ENCODE peak calls at places on chromosomes 12 and 14, in seven cellular contexts. R, X, U, N, C, E and G are unnamed samples.

GRCh38 chr12:84661732-84662326 is 250.8 kb downstream of the SLC6A15 start:
- DNase-seq in U (no peak), R (peak; percentile 34), X (no peak), E (no peak), N (no peak), C (no peak), G (no peak)

GRCh38 chr12:70853326-70853725 is 67.2 kb downstream of the PTPRR start:
- DNase-seq in U (peak; percentile 79), X (no peak), C (peak; percentile 49), N (no peak), R (peak; percentile 1), E (no peak), G (no peak)

GRCh38 chr14:80560800-80561199 is 349.5 kb upstream of the DIO2 start:
- DNase-seq in C (no peak), X (no peak), R (no peak), E (no peak), U (no peak), N (no peak), G (no peak)

GRCh38 chr14:98229676-98230366 is 1042.2 kb downstream of the BCL11B start:
- DNase-seq in E (no peak), N (no peak), X (no peak), U (no peak), C (no peak), R (no peak), G (no peak)

GRCh38 chr14:100586153-100586519 is 1.1 kb downstream of the BEGAIN start:
- DNase-seq in R (no peak), X (no peak), U (no peak), C (no peak), N (no peak), E (peak; percentile 25), G (peak; percentile 9)

GRCh38 chr12:111407371-111408115 is 1.8 kb downstream of the SH2B3 start:
- DNase-seq in U (no peak), X (no peak), E (no peak), R (no peak), N (no peak), C (no peak), G (peak; percentile 70)

GRCh38 chr14:87852107-87852506 is 140.9 kb downstream of the GALC start:
- DNase-seq in E (no peak), N (no peak), C (no peak), R (no peak), U (no peak), X (no peak), G (no peak)

GRCh38 chr12:108846320-108846719 is 11.1 kb downstream of the SSH1 start:
- DNase-seq in R (no peak), E (peak; percentile 82), U (no peak), N (no peak), X (no peak), C (no peak), G (peak; percentile 65)

GRCh38 chr14:36747411-36748184 is 85.9 kb downstream of the PAX9 start:
- DNase-seq in C (no peak), U (no peak), E (no peak), X (no peak), R (no peak), N (no peak), G (no peak)

GRCh38 chr14:39028620-39029019 is 74.4 kb downstream of the SEC23A start:
- DNase-seq in X (no peak), U (no peak), E (no peak), N (no peak), C (no peak), R (no peak), G (no peak)

GRCh38 chr12:22684526-22685118 is 59.7 kb downstream of the ETNK1 start:
- DNase-seq in N (no peak), U (no peak), X (peak; percentile 66), E (no peak), C (no peak), R (peak; percentile 59), G (no peak)

DNA sequence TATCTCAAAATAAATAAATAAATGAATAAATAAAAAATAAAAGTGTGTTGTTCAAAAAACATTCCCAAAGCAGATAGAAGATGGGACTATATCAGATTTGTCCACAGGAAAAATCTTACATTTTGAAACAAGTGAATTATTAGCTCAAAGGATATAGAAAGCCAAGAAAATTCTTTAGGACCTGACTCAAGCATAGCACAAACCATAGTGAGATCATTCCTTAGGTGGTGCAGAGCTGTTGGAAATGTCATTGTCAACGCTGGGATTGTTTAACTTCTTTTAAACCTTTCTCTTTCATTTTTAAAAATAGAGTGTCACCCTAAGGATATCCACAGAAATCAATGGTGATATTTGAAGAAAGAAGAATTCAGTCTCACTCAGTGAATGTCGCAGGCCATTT is 43.5 kb downstream of the DRAM1 start:
- DNase-seq in C (no peak), E (no peak), N (no peak), U (no peak), R (peak; percentile 56), X (no peak), G (no peak)
- H3K4me3 ChIP-seq in C (no peak overlapping the region), E (no peak overlapping the region), N (no peak overlapping the region), U (no peak overlapping the region), R (no peak overlapping the region), X (no peak overlapping the region), G (no peak overlapping the region)

GRCh38 chr12:131871677-131872076 is 22.7 kb upstream of the ULK1 start:
- DNase-seq in U (no peak), X (no peak), C (no peak), R (no peak), E (no peak), N (no peak), G (no peak)
- H3K27me3 ChIP-seq in U (no peaks in the 10 kb centered on the region), X (no peaks in the 10 kb centered on the region), C (no peaks in the 10 kb centered on the region), R (no peaks in the 10 kb centered on the region), E (no peaks in the 10 kb centered on the region), N (no peaks in the 10 kb centered on the region), G (no peaks in the 10 kb centered on the region)

GRCh38 chr14:23545740-23546411 is 5.7 kb downstream of the ZFHX2 start:
- DNase-seq in U (no peak), E (no peak), X (no peak), N (no peak), R (no peak), C (no peak), G (no peak)
- H3K4me3 ChIP-seq in U (no peak overlapping the region), E (no peak overlapping the region), X (no peak overlapping the region), N (no peak overlapping the region), R (no peak overlapping the region), C (no peak overlapping the region), G (no peak overlapping the region)

GRCh38 chr12:65827827-65828231 is 3.5 kb downstream of the HMGA2 start:
- DNase-seq in N (no peak), E (no peak), R (no peak), X (peak; percentile 20), U (no peak), C (no peak), G (no peak)

GRCh38 chr12:65826513-65827171 is 2.4 kb downstream of the HMGA2 start:
- DNase-seq in C (no peak), N (peak; percentile 63), X (peak; percentile 9), U (no peak), E (no peak), R (peak; percentile 67), G (no peak)

GRCh38 chr12:65830305-65830704 is 6.0 kb downstream of the HMGA2 start:
- DNase-seq in C (no peak), N (no peak), R (peak; percentile 68), U (no peak), E (no peak), X (no peak), G (no peak)

GRCh38 chr12:65829716-65830115 is 5.4 kb downstream of the HMGA2 start:
- DNase-seq in U (no peak), N (no peak), X (no peak), E (no peak), C (no peak), R (no peak), G (no peak)

GRCh38 chr12:65828711-65829339 is 4.5 kb downstream of the HMGA2 start:
- DNase-seq in C (no peak), E (no peak), R (no peak), X (no peak), N (no peak), U (no peak), G (no peak)
- H3K27me3 ChIP-seq in C (peaks cover 22% of the 10 kb centered on the region), E (peaks cover 44% of the 10 kb centered on the region), R (no peaks in the 10 kb centered on the region), X (no peaks in the 10 kb centered on the region), N (no peaks in the 10 kb centered on the region), U (peaks cover 53% of the 10 kb centered on the region), G (peaks cover 50% of the 10 kb centered on the region)

GRCh38 chr14:71488703-71489141 is 443.5 kb upstream of the RGS6 start:
- DNase-seq in R (peak; percentile 90), U (no peak), C (no peak), X (no peak), N (no peak), E (no peak), G (no peak)
- H3K4me3 ChIP-seq in R (no peak overlapping the region), U (no peak overlapping the region), C (no peak overlapping the region), X (no peak overlapping the region), N (no peak overlapping the region), E (no peak overlapping the region), G (no peak overlapping the region)

GRCh38 chr12:76460807-76461206 is 98.8 kb downstream of the OSBPL8 start:
- DNase-seq in N (no peak), R (no peak), E (no peak), X (no peak), C (no peak), U (no peak), G (no peak)
- H3K27me3 ChIP-seq in N (no peaks in the 10 kb centered on the region), R (no peaks in the 10 kb centered on the region), E (no peaks in the 10 kb centered on the region), X (no peaks in the 10 kb centered on the region), C (no peaks in the 10 kb centered on the region), U (no peaks in the 10 kb centered on the region), G (no peaks in the 10 kb centered on the region)